ENCODE peak calls at places on chromosomes 6 and 20, in seven cellular contexts. T is GM13977, R is T-cell, Z is adrenal gland, Q is nucleus accumbens, E is endothelial cell, C is nephron progenitor cell. U is an unnamed sample.
A peak's percentile ranks its signal among the peaks of the same experiment; 100 is the strongest.

GRCh38 chr6:137883400-137883888 is 16.4 kb downstream of the TNFAIP3 start:
- DNase-seq in T (no peak), R (no peak), Z (no peak), Q (no peak), E (no peak), C (no peak), U (no peak)

GRCh38 chr6:15245361-15246216 is at the start of gene JARID2:
- DNase-seq in T (peak; percentile 98), R (peak; percentile 88), Z (peak; percentile 100), Q (peak; percentile 93), E (peak; percentile 98), C (peak; percentile 96), U (peak; percentile 95)

GRCh38 chr6:11496152-11497060 is 41.1 kb upstream of the TMEM170B start:
- DNase-seq in T (peak; percentile 62), R (peak; percentile 60), Z (peak; percentile 78), Q (no peak), E (peak; percentile 76), C (peak; percentile 64), U (peak; percentile 37)

GRCh38 chr6:47147175-47147727 is 105.1 kb upstream of the ADGRF1 start:
- DNase-seq in T (no peak), R (no peak), Z (no peak), Q (no peak), E (no peak), C (no peak), U (no peak)

GRCh38 chr6:163415620-163416379 is 1.3 kb downstream of the QKI start:
- DNase-seq in T (peak; percentile 76), R (peak; percentile 6), Z (peak; percentile 47), Q (no peak), E (peak; percentile 24), C (peak; percentile 39), U (no peak)

GRCh38 chr6:38167598-38167997 is 348.1 kb downstream of the ZFAND3 start:
- DNase-seq in T (no peak), R (no peak), Z (no peak), Q (no peak), E (no peak), C (no peak), U (no peak)

GRCh38 chr20:19661717-19662637 is 96.1 kb upstream of the RIN2 start:
- DNase-seq in T (peak; percentile 57), R (peak; percentile 2), Z (peak; percentile 57), Q (peak; percentile 4), E (peak; percentile 64), C (peak; percentile 69), U (peak; percentile 14)

GRCh38 chr6:154169193-154169847 is 130.3 kb downstream of the OPRM1 start:
- DNase-seq in T (no peak), R (no peak), Z (no peak), Q (no peak), E (no peak), C (no peak), U (no peak)

U was measured in effector memory CD4-positive, alpha-beta T cell.